ENCODE peak calls at places on chromosomes 12 and 14, in four cellular contexts. B is K562, V is WTC11, Y is SK-N-SH. N is an unnamed sample.

GRCh38 chr14:104227806-104228205 is 89.4 kb downstream of the KIF26A start:
- DNase-seq in V (peak), B (no peak), Y (no peak), N (no peak)

GRCh38 chr14:49287004-49287403 is 299.2 kb downstream of the RPS29 start:
- DNase-seq in Y (no peak), B (no peak), V (no peak), N (no peak)

GRCh38 chr14:100767788-100768536 is 41.3 kb downstream of the DLK1 start:
- DNase-seq in V (no peak), Y (no peak), B (no peak), N (no peak)

GRCh38 chr12:114665411-114666181 is 18.4 kb downstream of the TBX3 start:
- DNase-seq in Y (no peak), B (no peak), V (no peak), N (no peak)

GRCh38 chr14:101561145-101561896 is at the start of gene DIO3:
- DNase-seq in B (no peak), Y (peak), V (peak), N (no peak)

GRCh38 chr12:24415934-24416333 is 466.5 kb upstream of the SOX5 start:
- DNase-seq in V (no peak), B (no peak), Y (no peak), N (no peak)

GRCh38 chr14:69387311-69387710 is 10.8 kb downstream of the ERH start:
- DNase-seq in V (no peak), B (no peak), Y (no peak), N (no peak)

GRCh38 chr14:45526715-45527549 is 273.9 kb upstream of the MIS18BP1 start:
- DNase-seq in V (peak), Y (peak), B (peak), N (peak)

GRCh38 chr12:115507951-115508722 is 769.4 kb downstream of the MED13L start:
- DNase-seq in B (no peak), V (peak), Y (no peak), N (no peak)

GRCh38 chr14:50736932-50737419 is 68.9 kb upstream of the SAV1 start:
- DNase-seq in B (no peak), Y (no peak), V (no peak), N (peak)

GRCh38 chr12:31492599-31493196 is 98.2 kb downstream of the DENND5B start:
- DNase-seq in V (no peak), Y (no peak), B (no peak), N (no peak)

GRCh38 chr12:38153737-38154061 is 162.9 kb upstream of the ALG10B start:
- DNase-seq in V (no peak), B (no peak), Y (no peak), N (no peak)

GRCh38 chr12:76922821-76923315 is 44.0 kb upstream of the CSRP2 start:
- DNase-seq in V (no peak), Y (no peak), B (no peak), N (no peak)

GRCh38 chr12:48177985-48178384 is 5.5 kb upstream of the CCDC184 start:
- DNase-seq in Y (no peak), V (no peak), B (no peak), N (no peak)

GRCh38 chr12:63918788-63919300 is 74.3 kb downstream of the SRGAP1 start:
- DNase-seq in V (no peak), B (no peak), Y (no peak), N (no peak)

GRCh38 chr12:124684971-124685688 is 117.7 kb upstream of the NCOR2 start:
- DNase-seq in V (no peak), B (no peak), Y (no peak), N (no peak)

GRCh38 chr12:46786774-46787173 is 39.0 kb downstream of the SLC38A4 start:
- DNase-seq in V (no peak), B (no peak), Y (no peak), N (no peak)

GRCh38 chr12:34352098-34352497 is 329.8 kb downstream of the ALG10 start:
- DNase-seq in V (no peak), Y (no peak), B (no peak), N (no peak)

GRCh38 chr12:129550353-129550752 is 353.5 kb downstream of the TMEM132D start:
- DNase-seq in Y (no peak), V (no peak), B (no peak), N (no peak)

GRCh38 chr12:26857465-26858176 is 24.6 kb upstream of the ITPR2 start:
- DNase-seq in Y (peak), B (no peak), V (no peak), N (no peak)

GRCh38 chr14:51922624-51923023 is 62.2 kb downstream of the GNG2 start:
- DNase-seq in B (no peak), V (no peak), Y (no peak), N (no peak)

GRCh38 chr14:102993523-102993922 is 63.8 kb downstream of the CDC42BPB start:
- DNase-seq in V (no peak), Y (no peak), B (no peak), N (no peak)
- TF ChIP-seq USF1 in V (no peak), Y (no peak), B (no peak), N (no peak)

GRCh38 chr12:69610126-69610525 is 581 bp downstream of the LRRC10 start:
- DNase-seq in Y (no peak), V (no peak), B (no peak), N (no peak)
- TF ChIP-seq USF1 in Y (no peak), V (no peak), B (no peak), N (no peak)

GRCh38 chr14:78972440-78972839 is 802.3 kb downstream of the NRXN3 start:
- DNase-seq in Y (no peak), V (no peak), B (no peak), N (no peak)
- TF ChIP-seq USF1 in Y (no peak), V (no peak), B (no peak), N (no peak)

DNA sequence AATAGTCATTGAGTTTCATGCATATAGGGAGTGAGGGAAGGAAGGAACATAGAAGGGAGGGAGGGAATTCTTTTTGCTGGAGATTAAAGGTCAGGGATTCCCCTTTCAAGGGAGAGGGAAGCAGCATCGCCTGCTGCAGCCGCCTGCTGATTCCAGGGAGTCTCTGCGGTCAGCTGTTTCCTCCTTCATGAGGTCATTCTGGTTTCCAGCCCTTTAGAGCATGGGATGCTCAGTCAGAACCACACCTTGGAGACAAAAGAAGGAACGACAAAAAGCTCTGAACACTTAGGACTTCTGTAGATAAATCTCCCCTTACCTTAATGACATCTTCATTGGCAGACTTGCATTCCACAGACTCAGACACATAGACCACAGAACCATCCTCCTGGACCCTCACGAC is 923.0 kb upstream of the TMEM132C start:
- DNase-seq in Y (no peak), B (no peak), V (no peak), N (no peak)
- TF ChIP-seq USF1 in Y (no peak), B (no peak), V (no peak), N (no peak)

GRCh38 chr12:119208626-119209061 is 29.9 kb downstream of the HSPB8 start:
- DNase-seq in V (peak), Y (no peak), B (no peak), N (no peak)
- TF ChIP-seq USF1 in V (no peak), Y (no peak), B (no peak), N (no peak)

GRCh38 chr14:80275208-80275850 is 64.0 kb upstream of the DIO2 start:
- DNase-seq in V (no peak), B (no peak), Y (no peak), N (no peak)
- TF ChIP-seq USF1 in V (no peak), B (no peak), Y (no peak), N (no peak)

GRCh38 chr12:65099182-65099581 is 21.9 kb downstream of the WIF1 start:
- DNase-seq in Y (no peak), V (no peak), B (no peak), N (no peak)

GRCh38 chr12:65094722-65095121 is 26.4 kb downstream of the WIF1 start:
- DNase-seq in Y (no peak), V (no peak), B (no peak), N (no peak)

GRCh38 chr12:65098364-65098763 is 22.7 kb downstream of the WIF1 start:
- DNase-seq in Y (no peak), B (no peak), V (no peak), N (no peak)

DNA sequence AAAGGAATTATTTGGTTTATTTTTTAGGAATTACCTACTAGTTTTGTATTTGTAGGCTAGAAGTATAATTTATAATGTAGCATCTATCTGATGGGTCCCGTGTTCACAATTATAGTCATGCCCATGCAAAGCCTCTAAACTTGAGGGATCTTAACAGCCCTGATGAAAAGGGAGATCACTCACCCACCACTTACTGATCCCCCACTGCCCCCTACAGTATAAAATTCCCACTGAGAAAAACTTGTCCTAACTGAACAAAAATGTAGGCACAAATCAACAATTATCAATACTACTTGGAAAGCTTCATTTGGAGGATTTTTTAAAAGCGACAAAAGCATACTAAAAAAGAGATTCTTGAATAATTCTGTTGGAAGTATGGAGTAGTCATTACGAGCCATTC is 21.0 kb downstream of the WIF1 start:
- DNase-seq in Y (no peak), B (no peak), V (no peak), N (no peak)
- TF ChIP-seq USF1 in Y (no peak), B (no peak), V (no peak), N (no peak)

GRCh38 chr12:123058471-123058870 is 78.0 kb downstream of the ARL6IP4 start:
- DNase-seq in V (no peak), B (no peak), Y (no peak), N (no peak)
- TF ChIP-seq USF1 in V (no peak), B (no peak), Y (no peak), N (no peak)

GRCh38 chr12:50933459-50934124 is 18.8 kb upstream of the HIGD1C start:
- DNase-seq in Y (no peak), V (no peak), B (peak), N (no peak)
- TF ChIP-seq USF1 in Y (no peak), V (no peak), B (peak), N (no peak)

GRCh38 chr14:105847400-105847799 is 321.0 kb downstream of the TMEM121 start:
- DNase-seq in Y (no peak), B (no peak), V (no peak), N (no peak)

GRCh38 chr14:105849933-105850626 is 323.7 kb downstream of the TMEM121 start:
- DNase-seq in Y (no peak), V (no peak), B (no peak), N (no peak)

GRCh38 chr14:105846312-105846711 is 319.9 kb downstream of the TMEM121 start:
- DNase-seq in B (no peak), V (no peak), Y (no peak), N (no peak)

GRCh38 chr14:105850853-105851581 is 324.6 kb downstream of the TMEM121 start:
- DNase-seq in B (no peak), Y (peak), V (no peak), N (no peak)

GRCh38 chr14:105848570-105848969 is 322.2 kb downstream of the TMEM121 start:
- DNase-seq in B (no peak), Y (no peak), V (no peak), N (no peak)
- TF ChIP-seq USF1 in B (no peak), Y (no peak), V (no peak), N (no peak)